ENCODE peak calls at places on chromosome 5, in seven cellular contexts. One of them, this sample, is unnamed.

GRCh38 chr5:150065886-150066285 is 20.5 kb downstream of the CSF1R start:
- DNase-seq in AG09319: no peak
- DNase-seq in CD8-positive, alpha-beta T cell: no peak
- DNase-seq in thoracic aorta: no peak
- DNase-seq in GM23248: peak
- DNase-seq in nephron progenitor cell: no peak
- DNase-seq in activated naive CD8-positive, alpha-beta T cell treated with anti-CD3 and anti-CD28 coated beads for 36 hours: no peak
- DNase-seq in this sample: no peak

GRCh38 chr5:109743770-109744212 is 54.1 kb downstream of the MAN2A1 start:
- DNase-seq in AG09319: peak
- DNase-seq in CD8-positive, alpha-beta T cell: no peak
- DNase-seq in thoracic aorta: no peak
- DNase-seq in GM23248: peak
- DNase-seq in nephron progenitor cell: no peak
- DNase-seq in activated naive CD8-positive, alpha-beta T cell treated with anti-CD3 and anti-CD28 coated beads for 36 hours: no peak
- DNase-seq in this sample: peak

GRCh38 chr5:1007221-1007680 is 1.4 kb upstream of the NKD2 start:
- DNase-seq in AG09319: no peak
- DNase-seq in CD8-positive, alpha-beta T cell: no peak
- DNase-seq in thoracic aorta: no peak
- DNase-seq in GM23248: no peak
- DNase-seq in nephron progenitor cell: no peak
- DNase-seq in activated naive CD8-positive, alpha-beta T cell treated with anti-CD3 and anti-CD28 coated beads for 36 hours: no peak
- DNase-seq in this sample: no peak

GRCh38 chr5:73909474-73909873 is 283.5 kb downstream of the ARHGEF28 start:
- DNase-seq in AG09319: no peak
- DNase-seq in CD8-positive, alpha-beta T cell: no peak
- DNase-seq in thoracic aorta: no peak
- DNase-seq in GM23248: no peak
- DNase-seq in nephron progenitor cell: no peak
- DNase-seq in activated naive CD8-positive, alpha-beta T cell treated with anti-CD3 and anti-CD28 coated beads for 36 hours: no peak
- DNase-seq in this sample: no peak

GRCh38 chr5:95760291-95761191 is 29.4 kb downstream of the RHOBTB3 start:
- DNase-seq in AG09319: peak
- DNase-seq in CD8-positive, alpha-beta T cell: no peak
- DNase-seq in thoracic aorta: no peak
- DNase-seq in GM23248: peak
- DNase-seq in nephron progenitor cell: no peak
- DNase-seq in activated naive CD8-positive, alpha-beta T cell treated with anti-CD3 and anti-CD28 coated beads for 36 hours: peak
- DNase-seq in this sample: peak

GRCh38 chr5:168274416-168274815 is 17.0 kb upstream of the WWC1 start:
- DNase-seq in AG09319: no peak
- DNase-seq in CD8-positive, alpha-beta T cell: no peak
- DNase-seq in thoracic aorta: no peak
- DNase-seq in GM23248: no peak
- DNase-seq in nephron progenitor cell: no peak
- DNase-seq in activated naive CD8-positive, alpha-beta T cell treated with anti-CD3 and anti-CD28 coated beads for 36 hours: no peak
- DNase-seq in this sample: no peak

GRCh38 chr5:17089690-17090089 is 127.7 kb upstream of the BASP1 start:
- DNase-seq in AG09319: no peak
- DNase-seq in CD8-positive, alpha-beta T cell: no peak
- DNase-seq in thoracic aorta: no peak
- DNase-seq in GM23248: peak
- DNase-seq in nephron progenitor cell: no peak
- DNase-seq in activated naive CD8-positive, alpha-beta T cell treated with anti-CD3 and anti-CD28 coated beads for 36 hours: no peak
- DNase-seq in this sample: no peak

GRCh38 chr5:71576241-71576640 is 10.9 kb upstream of the MCCC2 start:
- DNase-seq in AG09319: no peak
- DNase-seq in CD8-positive, alpha-beta T cell: no peak
- DNase-seq in thoracic aorta: no peak
- DNase-seq in GM23248: no peak
- DNase-seq in nephron progenitor cell: no peak
- DNase-seq in activated naive CD8-positive, alpha-beta T cell treated with anti-CD3 and anti-CD28 coated beads for 36 hours: no peak
- DNase-seq in this sample: no peak

GRCh38 chr5:126512451-126512850 is 82.6 kb downstream of the ALDH7A1 start:
- DNase-seq in AG09319: no peak
- DNase-seq in CD8-positive, alpha-beta T cell: no peak
- DNase-seq in thoracic aorta: no peak
- DNase-seq in GM23248: no peak
- DNase-seq in nephron progenitor cell: no peak
- DNase-seq in activated naive CD8-positive, alpha-beta T cell treated with anti-CD3 and anti-CD28 coated beads for 36 hours: no peak
- DNase-seq in this sample: no peak

GRCh38 chr5:125679522-125679921 is 743.7 kb upstream of the GRAMD2B start:
- DNase-seq in AG09319: no peak
- DNase-seq in CD8-positive, alpha-beta T cell: no peak
- DNase-seq in thoracic aorta: no peak
- DNase-seq in GM23248: no peak
- DNase-seq in nephron progenitor cell: no peak
- DNase-seq in activated naive CD8-positive, alpha-beta T cell treated with anti-CD3 and anti-CD28 coated beads for 36 hours: no peak
- DNase-seq in this sample: no peak

GRCh38 chr5:103259705-103260355 is 1.3 kb downstream of the MACIR start:
- DNase-seq in AG09319: no peak
- DNase-seq in CD8-positive, alpha-beta T cell: no peak
- DNase-seq in thoracic aorta: no peak
- DNase-seq in GM23248: peak
- DNase-seq in nephron progenitor cell: no peak
- DNase-seq in activated naive CD8-positive, alpha-beta T cell treated with anti-CD3 and anti-CD28 coated beads for 36 hours: no peak
- DNase-seq in this sample: peak

GRCh38 chr5:10018211-10018610 is 231.5 kb downstream of the ATPSCKMT start:
- DNase-seq in AG09319: no peak
- DNase-seq in CD8-positive, alpha-beta T cell: no peak
- DNase-seq in thoracic aorta: no peak
- DNase-seq in GM23248: peak
- DNase-seq in nephron progenitor cell: no peak
- DNase-seq in activated naive CD8-positive, alpha-beta T cell treated with anti-CD3 and anti-CD28 coated beads for 36 hours: no peak
- DNase-seq in this sample: no peak

GRCh38 chr5:96067902-96068614 is 106.4 kb upstream of the ELL2 start:
- DNase-seq in AG09319: no peak
- DNase-seq in CD8-positive, alpha-beta T cell: no peak
- DNase-seq in thoracic aorta: no peak
- DNase-seq in GM23248: peak
- DNase-seq in nephron progenitor cell: no peak
- DNase-seq in activated naive CD8-positive, alpha-beta T cell treated with anti-CD3 and anti-CD28 coated beads for 36 hours: no peak
- DNase-seq in this sample: peak

GRCh38 chr5:88188458-88189132 is 80.0 kb downstream of the TMEM161B start:
- DNase-seq in AG09319: no peak
- DNase-seq in CD8-positive, alpha-beta T cell: no peak
- DNase-seq in thoracic aorta: no peak
- DNase-seq in GM23248: peak
- DNase-seq in nephron progenitor cell: no peak
- DNase-seq in activated naive CD8-positive, alpha-beta T cell treated with anti-CD3 and anti-CD28 coated beads for 36 hours: no peak
- DNase-seq in this sample: no peak

GRCh38 chr5:10654566-10654965 is 90.7 kb downstream of the ANKRD33B start:
- DNase-seq in AG09319: no peak
- DNase-seq in CD8-positive, alpha-beta T cell: no peak
- DNase-seq in thoracic aorta: no peak
- DNase-seq in GM23248: no peak
- DNase-seq in nephron progenitor cell: no peak
- DNase-seq in activated naive CD8-positive, alpha-beta T cell treated with anti-CD3 and anti-CD28 coated beads for 36 hours: no peak
- DNase-seq in this sample: no peak

GRCh38 chr5:88660947-88661869 is 221.8 kb downstream of the MEF2C start:
- DNase-seq in AG09319: peak
- DNase-seq in CD8-positive, alpha-beta T cell: no peak
- DNase-seq in thoracic aorta: no peak
- DNase-seq in GM23248: peak
- DNase-seq in nephron progenitor cell: peak
- DNase-seq in activated naive CD8-positive, alpha-beta T cell treated with anti-CD3 and anti-CD28 coated beads for 36 hours: peak
- DNase-seq in this sample: peak

GRCh38 chr5:122907238-122907637 is 61.8 kb downstream of the SNX24 start:
- DNase-seq in AG09319: no peak
- DNase-seq in CD8-positive, alpha-beta T cell: no peak
- DNase-seq in thoracic aorta: no peak
- DNase-seq in GM23248: peak
- DNase-seq in nephron progenitor cell: no peak
- DNase-seq in activated naive CD8-positive, alpha-beta T cell treated with anti-CD3 and anti-CD28 coated beads for 36 hours: no peak
- DNase-seq in this sample: no peak

GRCh38 chr5:7078901-7079300 is 317.0 kb upstream of the ADCY2 start:
- DNase-seq in AG09319: no peak
- DNase-seq in CD8-positive, alpha-beta T cell: no peak
- DNase-seq in thoracic aorta: no peak
- DNase-seq in GM23248: peak
- DNase-seq in nephron progenitor cell: peak
- DNase-seq in activated naive CD8-positive, alpha-beta T cell treated with anti-CD3 and anti-CD28 coated beads for 36 hours: no peak
- DNase-seq in this sample: no peak

GRCh38 chr5:58148366-58148765 is 311.5 kb downstream of the PLK2 start:
- DNase-seq in AG09319: no peak
- DNase-seq in CD8-positive, alpha-beta T cell: no peak
- DNase-seq in thoracic aorta: no peak
- DNase-seq in GM23248: no peak
- DNase-seq in nephron progenitor cell: no peak
- DNase-seq in activated naive CD8-positive, alpha-beta T cell treated with anti-CD3 and anti-CD28 coated beads for 36 hours: no peak
- DNase-seq in this sample: no peak

GRCh38 chr5:138819065-138819464 is 56.1 kb downstream of the LRRTM2 start:
- DNase-seq in AG09319: no peak
- DNase-seq in CD8-positive, alpha-beta T cell: no peak
- DNase-seq in thoracic aorta: no peak
- DNase-seq in GM23248: no peak
- DNase-seq in nephron progenitor cell: no peak
- DNase-seq in activated naive CD8-positive, alpha-beta T cell treated with anti-CD3 and anti-CD28 coated beads for 36 hours: no peak
- DNase-seq in this sample: no peak

GRCh38 chr5:56849671-56850070 is 34.3 kb downstream of the MAP3K1 start:
- DNase-seq in AG09319: no peak
- DNase-seq in CD8-positive, alpha-beta T cell: no peak
- DNase-seq in thoracic aorta: no peak
- DNase-seq in GM23248: no peak
- DNase-seq in nephron progenitor cell: no peak
- DNase-seq in activated naive CD8-positive, alpha-beta T cell treated with anti-CD3 and anti-CD28 coated beads for 36 hours: no peak
- DNase-seq in this sample: no peak

GRCh38 chr5:23507278-23507685 is at the start of gene PRDM9:
- DNase-seq in AG09319: no peak
- DNase-seq in CD8-positive, alpha-beta T cell: no peak
- DNase-seq in thoracic aorta: no peak
- DNase-seq in GM23248: peak
- DNase-seq in nephron progenitor cell: no peak
- DNase-seq in activated naive CD8-positive, alpha-beta T cell treated with anti-CD3 and anti-CD28 coated beads for 36 hours: peak
- DNase-seq in this sample: no peak

GRCh38 chr5:154520861-154521453 is 42.9 kb upstream of the HAND1 start:
- DNase-seq in AG09319: no peak
- DNase-seq in CD8-positive, alpha-beta T cell: no peak
- DNase-seq in thoracic aorta: no peak
- DNase-seq in GM23248: peak
- DNase-seq in nephron progenitor cell: peak
- DNase-seq in activated naive CD8-positive, alpha-beta T cell treated with anti-CD3 and anti-CD28 coated beads for 36 hours: no peak
- DNase-seq in this sample: no peak

GRCh38 chr5:142630927-142631539 is 54.9 kb downstream of the FGF1 start:
- DNase-seq in AG09319: no peak
- DNase-seq in CD8-positive, alpha-beta T cell: no peak
- DNase-seq in thoracic aorta: no peak
- DNase-seq in GM23248: no peak
- DNase-seq in nephron progenitor cell: no peak
- DNase-seq in activated naive CD8-positive, alpha-beta T cell treated with anti-CD3 and anti-CD28 coated beads for 36 hours: no peak
- DNase-seq in this sample: no peak

GRCh38 chr5:171483453-171484177 is 64.2 kb downstream of the FGF18 start:
- DNase-seq in AG09319: peak
- DNase-seq in CD8-positive, alpha-beta T cell: no peak
- DNase-seq in thoracic aorta: peak
- DNase-seq in GM23248: peak
- DNase-seq in nephron progenitor cell: no peak
- DNase-seq in activated naive CD8-positive, alpha-beta T cell treated with anti-CD3 and anti-CD28 coated beads for 36 hours: no peak
- DNase-seq in this sample: no peak

GRCh38 chr5:141838326-141839014 is 39.7 kb downstream of the PCDH1 start:
- DNase-seq in AG09319: no peak
- DNase-seq in CD8-positive, alpha-beta T cell: no peak
- DNase-seq in thoracic aorta: no peak
- DNase-seq in GM23248: no peak
- DNase-seq in nephron progenitor cell: no peak
- DNase-seq in activated naive CD8-positive, alpha-beta T cell treated with anti-CD3 and anti-CD28 coated beads for 36 hours: no peak
- DNase-seq in this sample: no peak

GRCh38 chr5:150122158-150122510 is 33.5 kb downstream of the PDGFRB start:
- DNase-seq in AG09319: no peak
- DNase-seq in CD8-positive, alpha-beta T cell: no peak
- DNase-seq in thoracic aorta: no peak
- DNase-seq in GM23248: peak
- DNase-seq in nephron progenitor cell: no peak
- DNase-seq in activated naive CD8-positive, alpha-beta T cell treated with anti-CD3 and anti-CD28 coated beads for 36 hours: peak
- DNase-seq in this sample: no peak

GRCh38 chr5:113276001-113276400 is 158.8 kb downstream of the TSSK1B start:
- DNase-seq in AG09319: no peak
- DNase-seq in CD8-positive, alpha-beta T cell: no peak
- DNase-seq in thoracic aorta: no peak
- DNase-seq in GM23248: no peak
- DNase-seq in nephron progenitor cell: peak
- DNase-seq in activated naive CD8-positive, alpha-beta T cell treated with anti-CD3 and anti-CD28 coated beads for 36 hours: no peak
- DNase-seq in this sample: no peak

GRCh38 chr5:65483474-65484346 is 2.0 kb upstream of the ADAMTS6 start:
- DNase-seq in AG09319: peak
- DNase-seq in CD8-positive, alpha-beta T cell: no peak
- DNase-seq in thoracic aorta: no peak
- DNase-seq in GM23248: peak
- DNase-seq in nephron progenitor cell: no peak
- DNase-seq in activated naive CD8-positive, alpha-beta T cell treated with anti-CD3 and anti-CD28 coated beads for 36 hours: no peak
- DNase-seq in this sample: peak

GRCh38 chr5:146731909-146732659 is 146.5 kb downstream of the PPP2R2B start:
- DNase-seq in AG09319: no peak
- DNase-seq in CD8-positive, alpha-beta T cell: no peak
- DNase-seq in thoracic aorta: no peak
- DNase-seq in GM23248: peak
- DNase-seq in nephron progenitor cell: no peak
- DNase-seq in activated naive CD8-positive, alpha-beta T cell treated with anti-CD3 and anti-CD28 coated beads for 36 hours: no peak
- DNase-seq in this sample: peak

GRCh38 chr5:169164481-169164925 is 136.4 kb downstream of the SLIT3 start:
- DNase-seq in AG09319: no peak
- DNase-seq in CD8-positive, alpha-beta T cell: no peak
- DNase-seq in thoracic aorta: no peak
- DNase-seq in GM23248: peak
- DNase-seq in nephron progenitor cell: no peak
- DNase-seq in activated naive CD8-positive, alpha-beta T cell treated with anti-CD3 and anti-CD28 coated beads for 36 hours: no peak
- DNase-seq in this sample: peak

GRCh38 chr5:95734916-95735315 is 3.8 kb downstream of the RHOBTB3 start:
- DNase-seq in AG09319: no peak
- DNase-seq in CD8-positive, alpha-beta T cell: no peak
- DNase-seq in thoracic aorta: no peak
- DNase-seq in GM23248: peak
- DNase-seq in nephron progenitor cell: no peak
- DNase-seq in activated naive CD8-positive, alpha-beta T cell treated with anti-CD3 and anti-CD28 coated beads for 36 hours: no peak
- DNase-seq in this sample: no peak

GRCh38 chr5:128973244-128973643 is 8.0 kb downstream of the SLC27A6 start:
- DNase-seq in AG09319: no peak
- DNase-seq in CD8-positive, alpha-beta T cell: no peak
- DNase-seq in thoracic aorta: no peak
- DNase-seq in GM23248: no peak
- DNase-seq in nephron progenitor cell: no peak
- DNase-seq in activated naive CD8-positive, alpha-beta T cell treated with anti-CD3 and anti-CD28 coated beads for 36 hours: no peak
- DNase-seq in this sample: no peak

GRCh38 chr5:6710551-6711318 is 2.5 kb upstream of the TENT4A start:
- DNase-seq in AG09319: no peak
- DNase-seq in CD8-positive, alpha-beta T cell: no peak
- DNase-seq in thoracic aorta: no peak
- DNase-seq in GM23248: no peak
- DNase-seq in nephron progenitor cell: no peak
- DNase-seq in activated naive CD8-positive, alpha-beta T cell treated with anti-CD3 and anti-CD28 coated beads for 36 hours: no peak
- DNase-seq in this sample: no peak

GRCh38 chr5:110414360-110414759 is 312.1 kb downstream of the TMEM232 start:
- DNase-seq in AG09319: no peak
- DNase-seq in CD8-positive, alpha-beta T cell: no peak
- DNase-seq in thoracic aorta: no peak
- DNase-seq in GM23248: peak
- DNase-seq in nephron progenitor cell: no peak
- DNase-seq in activated naive CD8-positive, alpha-beta T cell treated with anti-CD3 and anti-CD28 coated beads for 36 hours: no peak
- DNase-seq in this sample: peak

GRCh38 chr5:133389066-133389590 is 223.2 kb downstream of the FSTL4 start:
- DNase-seq in AG09319: no peak
- DNase-seq in CD8-positive, alpha-beta T cell: no peak
- DNase-seq in thoracic aorta: no peak
- DNase-seq in GM23248: no peak
- DNase-seq in nephron progenitor cell: no peak
- DNase-seq in activated naive CD8-positive, alpha-beta T cell treated with anti-CD3 and anti-CD28 coated beads for 36 hours: no peak
- DNase-seq in this sample: no peak

GRCh38 chr5:112594060-112594850 is 143.4 kb upstream of the APC start:
- DNase-seq in AG09319: no peak
- DNase-seq in CD8-positive, alpha-beta T cell: no peak
- DNase-seq in thoracic aorta: no peak
- DNase-seq in GM23248: peak
- DNase-seq in nephron progenitor cell: no peak
- DNase-seq in activated naive CD8-positive, alpha-beta T cell treated with anti-CD3 and anti-CD28 coated beads for 36 hours: no peak
- DNase-seq in this sample: peak

GRCh38 chr5:65390208-65390607 is 91.5 kb downstream of the ADAMTS6 start:
- DNase-seq in AG09319: no peak
- DNase-seq in CD8-positive, alpha-beta T cell: no peak
- DNase-seq in thoracic aorta: no peak
- DNase-seq in GM23248: no peak
- DNase-seq in nephron progenitor cell: no peak
- DNase-seq in activated naive CD8-positive, alpha-beta T cell treated with anti-CD3 and anti-CD28 coated beads for 36 hours: no peak
- DNase-seq in this sample: no peak